ENCODE peak calls at places on chromosomes 7 and 10, in six cellular contexts. H is T-helper 9 cell; M is Ammon's horn; L is activated CD8-positive, alpha-beta T cell treated with anti-CD3 and anti-CD28 coated beads for 36 hours; E is lower lobe of right lung; R is activated naive CD4-positive, alpha-beta T cell treated with Interleukin-2 at 50 U/mL for 16 hours. I is an unnamed sample.

GRCh38 chr10:20363666-20364065 is 533.4 kb downstream of the NEBL start:
- DNase-seq in E (no peak), M (peak; percentile 2), L (no peak), R (no peak), H (no peak), I (no peak)

GRCh38 chr7:21407806-21408480 is 19.9 kb upstream of the SP4 start:
- DNase-seq in H (no peak), M (no peak), R (no peak), E (no peak), L (no peak), I (no peak)

GRCh38 chr7:17129218-17129617 is 169.2 kb upstream of the AHR start:
- DNase-seq in R (no peak), L (no peak), H (no peak), E (no peak), M (no peak), I (no peak)

GRCh38 chr7:111763221-111763791 is 201.0 kb upstream of the IMMP2L start:
- DNase-seq in R (no peak), H (no peak), E (no peak), L (peak; percentile 13), M (no peak), I (no peak)

GRCh38 chr10:112393341-112393740 is 19.4 kb downstream of the ACSL5 start:
- DNase-seq in M (no peak), L (no peak), E (no peak), R (no peak), H (no peak), I (no peak)

GRCh38 chr10:70863470-70864160 is 24.8 kb downstream of the PCBD1 start:
- DNase-seq in H (no peak), M (no peak), E (no peak), L (no peak), R (no peak), I (no peak)

GRCh38 chr7:26182283-26182682 is 18.3 kb downstream of the HNRNPA2B1 start:
- DNase-seq in M (no peak), H (no peak), E (no peak), R (no peak), L (no peak), I (no peak)

GRCh38 chr7:65509368-65510186 is 135.9 kb downstream of the ZNF92 start:
- DNase-seq in H (peak; percentile 5), E (no peak), M (no peak), R (no peak), L (no peak), I (no peak)

GRCh38 chr7:135817576-135817975 is 69.0 kb upstream of the FAM180A start:
- DNase-seq in L (no peak), E (no peak), H (no peak), R (no peak), M (no peak), I (no peak)

GRCh38 chr7:89283311-89283710 is 487.8 kb upstream of the TEX47 start:
- DNase-seq in H (no peak), R (no peak), M (no peak), L (no peak), E (no peak), I (no peak)

GRCh38 chr7:18177815-18178660 is 150.4 kb upstream of the PRPS1L1 start:
- DNase-seq in R (no peak), M (peak; percentile 42), H (no peak), L (peak; percentile 10), E (peak; percentile 61), I (peak; percentile 21)

GRCh38 chr10:121324678-121325213 is 273.5 kb downstream of the FGFR2 start:
- DNase-seq in L (no peak), E (no peak), H (no peak), R (no peak), M (no peak), I (no peak)

GRCh38 chr7:21542891-21543527 is at the start of gene DNAH11:
- DNase-seq in L (peak; percentile 32), E (peak; percentile 67), R (no peak), H (no peak), M (peak; percentile 4), I (peak; percentile 7)

GRCh38 chr7:33789871-33790270 is 115.5 kb upstream of the BMPER start:
- DNase-seq in L (no peak), M (no peak), R (no peak), E (no peak), H (no peak), I (no peak)

GRCh38 chr7:159027803-159028455 is 116.7 kb downstream of the VIPR2 start:
- DNase-seq in M (no peak), H (no peak), R (no peak), E (no peak), L (no peak), I (no peak)

GRCh38 chr10:92946491-92946890 is 98.2 kb downstream of the EXOC6 start:
- DNase-seq in L (no peak), E (no peak), H (no peak), R (no peak), M (no peak), I (no peak)

GRCh38 chr10:103969857-103970627 is 3.1 kb downstream of the SLK start:
- DNase-seq in L (no peak), E (no peak), M (no peak), R (no peak), H (no peak), I (no peak)

I was measured in B cell.